ENCODE peak calls at places on chromosomes 6 and 20, in eight cellular contexts. O is upper lobe of right lung, P is aorta, D is gastrocnemius medialis, F is GM23248, Q is uterus, Y is heart left ventricle, R is lower lobe of right lung. N is an unnamed sample. For H3K4me1, the result is how much of the 10 kb centered on the place peaks cover.

GRCh38 chr6:3162067-3162497 is 4.7 kb upstream of the TUBB2A start:
- DNase-seq in O (no peak), Q (no peak), Y (no peak), P (no peak), F (peak), D (no peak), R (no peak), N (no peak)

GRCh38 chr6:134196568-134197301 is 121.2 kb downstream of the SGK1 start:
- DNase-seq in O (no peak), D (no peak), R (no peak), F (no peak), P (no peak), Q (no peak), Y (no peak), N (no peak)

GRCh38 chr20:53023717-53024116 is 51.6 kb downstream of the TSHZ2 start:
- DNase-seq in R (no peak), Y (no peak), P (no peak), Q (no peak), O (no peak), D (no peak), F (peak), N (no peak)

GRCh38 chr6:120354452-120355098 is 979.7 kb downstream of the TBC1D32 start:
- DNase-seq in D (no peak), R (no peak), Q (no peak), P (no peak), Y (no peak), F (no peak), O (no peak), N (no peak)

GRCh38 chr6:158024566-158025297 is 43.1 kb downstream of the SYNJ2 start:
- DNase-seq in O (peak), D (no peak), P (peak), F (no peak), Y (no peak), R (peak), Q (no peak), N (no peak)

GRCh38 chr6:130932956-130933355 is 105.8 kb downstream of the SMLR1 start:
- DNase-seq in Y (no peak), P (no peak), R (no peak), Q (no peak), F (no peak), D (no peak), O (no peak), N (no peak)

GRCh38 chr20:821083-822065 is 12.1 kb upstream of the FAM110A start:
- DNase-seq in R (no peak), F (no peak), Q (no peak), P (no peak), Y (no peak), D (no peak), O (peak), N (no peak)

GRCh38 chr20:57794600-57795346 is 85.0 kb upstream of the PMEPA1 start:
- DNase-seq in P (no peak), O (no peak), F (peak), R (no peak), D (no peak), Q (no peak), Y (no peak), N (no peak)

GRCh38 chr20:31691646-31692275 is 30.9 kb downstream of the BCL2L1 start:
- DNase-seq in O (no peak), D (no peak), P (no peak), F (peak), Q (no peak), Y (no peak), R (no peak), N (peak)

GRCh38 chr6:168956884-168957730 is 296.5 kb downstream of the THBS2 start:
- DNase-seq in F (peak), D (peak), O (no peak), P (peak), Q (peak), Y (peak), R (peak), N (peak)

GRCh38 chr6:37306026-37306425 is 47.8 kb upstream of the RNF8 start:
- DNase-seq in D (no peak), Q (no peak), P (no peak), O (no peak), Y (no peak), R (no peak), F (no peak), N (no peak)

GRCh38 chr6:25942561-25943147 is 12.2 kb upstream of the SLC17A2 start:
- DNase-seq in R (no peak), Y (no peak), P (no peak), F (peak), D (no peak), O (no peak), Q (no peak), N (no peak)

GRCh38 chr20:53672484-53673129 is 79.0 kb upstream of the ZNF217 start:
- DNase-seq in F (peak), R (no peak), Y (no peak), P (no peak), D (no peak), Q (no peak), O (no peak), N (peak)

GRCh38 chr20:25197870-25198190 is 2.3 kb downstream of the ENTPD6 start:
- DNase-seq in O (no peak), F (no peak), P (no peak), Y (no peak), D (no peak), R (no peak), Q (no peak), N (no peak)

GRCh38 chr20:25196701-25197120 is 1.2 kb downstream of the ENTPD6 start:
- DNase-seq in P (no peak), D (no peak), Q (no peak), R (no peak), Y (no peak), F (peak), O (no peak), N (no peak)

GRCh38 chr20:25198663-25199363 is 3.3 kb downstream of the ENTPD6 start:
- DNase-seq in F (peak), O (no peak), P (no peak), R (no peak), Y (no peak), Q (no peak), D (no peak), N (no peak)

GRCh38 chr20:25195962-25196700 is 619 bp downstream of the ENTPD6 start:
- DNase-seq in R (peak), Q (no peak), F (no peak), Y (no peak), P (peak), D (no peak), O (no peak), N (peak)

DNA sequence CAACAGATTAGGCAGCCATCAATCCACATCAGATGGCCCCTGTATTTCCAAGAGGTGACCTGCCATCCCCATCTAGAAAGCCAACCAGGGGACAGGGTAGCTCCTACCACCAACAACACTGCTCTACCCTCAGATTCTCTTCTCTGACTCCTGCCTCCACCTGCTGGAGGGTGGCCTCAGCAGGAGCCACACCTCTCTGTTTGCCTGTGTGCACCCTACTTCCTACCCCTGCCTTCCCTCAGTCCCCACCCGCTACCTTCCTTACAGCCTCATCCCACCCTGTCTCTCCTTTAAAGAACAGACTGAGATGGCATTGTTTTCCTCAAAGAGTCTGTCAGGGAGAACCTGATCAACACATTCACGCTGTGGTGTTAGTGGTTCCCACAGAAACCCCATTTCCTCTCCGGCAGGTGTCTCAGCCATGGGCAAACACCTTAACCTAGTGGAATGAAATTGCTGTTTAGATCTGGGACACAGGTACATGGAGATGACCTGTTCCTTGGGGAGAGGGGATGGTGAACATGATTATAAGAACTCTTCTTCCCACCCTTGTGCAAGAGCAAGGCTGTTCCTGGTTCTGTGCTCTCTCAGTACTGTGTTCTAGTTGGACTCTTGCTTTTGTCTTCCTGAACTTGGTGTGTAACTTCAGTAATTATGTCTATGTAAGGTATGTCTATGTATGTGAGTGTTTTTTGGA is 1.8 kb downstream of the ENTPD6 start:
- DNase-seq in R (no peak), Y (no peak), Q (no peak), O (no peak), D (no peak), F (no peak), P (no peak), N (no peak)
- H3K4me1 ChIP-seq in R (under half), Y (under half), Q (under half), O (under half), D (under half), F (under half), P (under half), N (under half)

GRCh38 chr6:44044154-44044539 is 83.1 kb downstream of the MRPL14 start:
- DNase-seq in P (peak), Q (no peak), Y (no peak), D (no peak), R (no peak), F (no peak), O (no peak), N (no peak)

GRCh38 chr6:44044940-44045671 is 82.1 kb downstream of the MRPL14 start:
- DNase-seq in Y (no peak), D (no peak), F (no peak), R (no peak), Q (no peak), P (no peak), O (no peak), N (no peak)

GRCh38 chr6:44046516-44047178 is 80.6 kb downstream of the MRPL14 start:
- DNase-seq in R (peak), Q (no peak), P (peak), Y (no peak), F (no peak), D (no peak), O (no peak), N (no peak)

GRCh38 chr6:44047179-44047546 is 80.1 kb downstream of the MRPL14 start:
- DNase-seq in Q (no peak), P (peak), F (no peak), D (no peak), R (no peak), Y (no peak), O (no peak), N (no peak)

DNA sequence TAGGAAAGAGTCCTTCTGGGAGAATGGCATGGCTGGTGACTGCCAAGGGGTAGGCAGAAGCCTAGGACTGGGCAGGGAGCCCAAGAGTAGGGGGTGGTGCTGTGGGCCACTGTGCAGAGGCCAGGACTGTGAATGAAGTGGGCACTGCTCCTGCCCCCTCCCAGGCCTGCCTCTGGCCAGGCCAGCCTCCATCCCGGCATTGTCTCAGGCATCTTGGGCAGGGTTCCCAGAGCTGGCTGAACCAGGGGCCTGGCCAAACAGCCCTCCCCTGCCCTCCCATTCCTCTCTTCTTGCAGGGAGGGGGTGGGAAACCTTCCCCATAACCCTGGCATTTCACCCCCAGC is 81.6 kb downstream of the MRPL14 start:
- DNase-seq in O (no peak), Y (peak), P (peak), Q (no peak), D (no peak), F (no peak), R (peak), N (no peak)
- H3K4me1 ChIP-seq in O (under half), Y (under half), P (under half), Q (under half), D (under half), F (half or more), R (under half), N (under half)

GRCh38 chr6:52612336-52613096 is 35.7 kb upstream of the TRAM2 start:
- DNase-seq in Y (no peak), R (no peak), F (peak), O (no peak), P (no peak), D (no peak), Q (no peak), N (peak)
- H3K4me1 ChIP-seq in Y (under half), R (under half), F (under half), O (under half), P (under half), D (under half), Q (under half), N (under half)

GRCh38 chr6:31794294-31794865 is 1.2 kb downstream of the VARS1 start:
- DNase-seq in O (no peak), P (no peak), R (no peak), D (no peak), Y (no peak), F (peak), Q (no peak), N (peak)

GRCh38 chr6:31796993-31797385 is 1.4 kb upstream of the VARS1 start:
- DNase-seq in Y (no peak), P (no peak), D (no peak), R (no peak), Q (no peak), F (no peak), O (no peak), N (no peak)

GRCh38 chr6:31792741-31793140 is 2.8 kb downstream of the VARS1 start:
- DNase-seq in P (no peak), Q (no peak), D (no peak), F (peak), Y (no peak), O (no peak), R (no peak), N (no peak)

GRCh38 chr6:31795616-31796298 is at the start of gene VARS1:
- DNase-seq in Q (peak), R (peak), P (peak), Y (peak), D (peak), F (peak), O (peak), N (peak)

GRCh38 chr6:31794866-31795615 is 511 bp downstream of the VARS1 start:
- DNase-seq in D (no peak), F (peak), R (no peak), P (peak), Q (peak), O (no peak), Y (no peak), N (no peak)
- H3K4me1 ChIP-seq in D (under half), F (under half), R (under half), P (under half), Q (under half), O (under half), Y (under half), N (under half)

GRCh38 chr20:51531712-51532456 is 10.6 kb downstream of the NFATC2 start:
- DNase-seq in P (no peak), O (no peak), R (no peak), F (no peak), Q (no peak), Y (no peak), D (no peak), N (no peak)

GRCh38 chr20:51531141-51531710 is 11.3 kb downstream of the NFATC2 start:
- DNase-seq in O (no peak), R (no peak), P (no peak), D (no peak), F (peak), Q (no peak), Y (no peak), N (no peak)

GRCh38 chr20:51532577-51533191 is 9.8 kb downstream of the NFATC2 start:
- DNase-seq in Y (peak), F (peak), R (peak), D (peak), O (no peak), P (peak), Q (no peak), N (no peak)

GRCh38 chr20:51534764-51535386 is 7.6 kb downstream of the NFATC2 start:
- DNase-seq in R (no peak), D (no peak), F (no peak), Q (no peak), Y (no peak), P (no peak), O (no peak), N (no peak)

GRCh38 chr20:51533291-51534172 is 9.0 kb downstream of the NFATC2 start:
- DNase-seq in D (no peak), F (peak), O (no peak), Y (no peak), Q (no peak), R (no peak), P (no peak), N (no peak)
- H3K4me1 ChIP-seq in D (under half), F (under half), O (under half), Y (under half), Q (under half), R (under half), P (under half), N (under half)